ENCODE peak calls at places on chromosomes 16 and 17, in ten cellular contexts. V is IMR-90, U is uterus, N is HepG2, O is HCT116, B is lung, C is fibroblast of lung, S is psoas muscle, F is testis, G is cardiac muscle cell. H is an unnamed sample.
A peak's percentile ranks its signal among the peaks of the same experiment; 100 is the strongest.

GRCh38 chr17:41773190-41773588 is 13.3 kb downstream of the JUP start:
- DNase-seq in S (peak; percentile 86), U (peak; percentile 69), O (peak; percentile 79), B (peak; percentile 63), C (peak; percentile 89), V (peak; percentile 91), F (no peak), G (peak; percentile 65), N (peak; percentile 79), H (peak; percentile 94)

GRCh38 chr17:49572226-49572625 is 3.4 kb upstream of the NXPH3 start:
- DNase-seq in O (no peak), F (no peak), V (no peak), G (no peak), C (no peak), U (no peak), B (no peak), N (no peak), S (peak; percentile 8), H (no peak)

GRCh38 chr17:30218689-30219266 is 16.7 kb downstream of the SLC6A4 start:
- DNase-seq in B (no peak), S (no peak), G (no peak), V (no peak), F (no peak), O (no peak), N (no peak), C (no peak), U (no peak), H (no peak)

GRCh38 chr16:84596161-84596560 is 21.7 kb downstream of the COTL1 start:
- DNase-seq in B (no peak), G (no peak), S (no peak), F (no peak), C (no peak), V (no peak), O (no peak), U (no peak), N (no peak), H (no peak)

GRCh38 chr16:16073884-16074781 is 124.7 kb downstream of the ABCC1 start:
- DNase-seq in G (peak; percentile 90), C (peak; percentile 79), N (peak; percentile 58), O (no peak), S (no peak), V (peak; percentile 90), F (peak; percentile 42), U (no peak), B (peak; percentile 63), H (no peak)

GRCh38 chr17:33115957-33116680 is 124.5 kb downstream of the SPACA3 start:
- DNase-seq in N (no peak), B (no peak), F (no peak), U (no peak), G (peak; percentile 30), C (no peak), V (no peak), S (no peak), O (no peak), H (no peak)

GRCh38 chr16:58176608-58177346 is 21.1 kb downstream of the CSNK2A2 start:
- DNase-seq in U (no peak), O (no peak), S (no peak), F (no peak), V (no peak), B (no peak), C (no peak), G (no peak), N (no peak), H (no peak)

GRCh38 chr17:57906910-57907309 is 48.3 kb downstream of the CUEDC1 start:
- DNase-seq in S (peak; percentile 54), G (peak; percentile 42), B (no peak), V (no peak), F (peak; percentile 56), N (peak; percentile 88), C (no peak), O (no peak), U (no peak), H (no peak)

GRCh38 chr17:45092932-45093430 is 31.9 kb downstream of the NMT1 start:
- DNase-seq in G (no peak), U (peak; percentile 90), V (peak; percentile 99), S (peak; percentile 95), F (peak; percentile 80), N (peak; percentile 82), B (peak; percentile 84), O (peak; percentile 37), C (peak; percentile 99), H (peak; percentile 29)

GRCh38 chr16:11506816-11507305 is 79.9 kb downstream of the LITAF start:
- DNase-seq in U (no peak), B (no peak), N (no peak), F (no peak), V (no peak), S (peak; percentile 32), C (no peak), O (no peak), G (no peak), H (peak; percentile 27)

GRCh38 chr16:24088767-24089166 is 167.4 kb upstream of the CACNG3 start:
- DNase-seq in V (no peak), N (no peak), S (no peak), C (no peak), F (no peak), U (no peak), O (no peak), G (no peak), B (no peak), H (no peak)

GRCh38 chr17:65533855-65534457 is 27.5 kb downstream of the AXIN2 start:
- DNase-seq in U (no peak), N (no peak), O (no peak), G (no peak), B (no peak), F (no peak), V (no peak), S (no peak), C (no peak), H (no peak)

GRCh38 chr17:64032081-64032480 is 11.6 kb upstream of the ICAM2 start:
- DNase-seq in S (no peak), V (peak; percentile 34), B (no peak), F (no peak), C (no peak), G (no peak), N (no peak), O (no peak), U (no peak), H (no peak)

GRCh38 chr16:29891525-29892457 is 7.6 kb downstream of the SEZ6L2 start:
- DNase-seq in B (no peak), F (no peak), N (peak; percentile 95), G (no peak), S (peak; percentile 66), V (no peak), U (no peak), C (no peak), O (no peak), H (no peak)

GRCh38 chr16:88430524-88431446 is 22.3 kb upstream of the ZFPM1 start:
- DNase-seq in G (no peak), U (no peak), N (no peak), O (no peak), S (no peak), B (no peak), F (no peak), V (no peak), C (peak; percentile 22), H (peak; percentile 70)

GRCh38 chr16:21101631-21102420 is 48.8 kb downstream of the DNAH3 start:
- DNase-seq in F (peak; percentile 34), C (peak; percentile 36), N (peak; percentile 43), S (no peak), G (peak; percentile 62), B (no peak), O (peak; percentile 19), V (peak; percentile 20), U (no peak), H (peak; percentile 52)

GRCh38 chr17:67542219-67543114 is 165.4 kb downstream of the PITPNC1 start:
- DNase-seq in G (no peak), F (no peak), N (no peak), V (no peak), B (no peak), U (no peak), C (no peak), S (no peak), O (no peak), H (peak; percentile 60)

GRCh38 chr17:15238064-15238463 is 27.1 kb downstream of the PMP22 start:
- DNase-seq in C (no peak), B (no peak), O (no peak), G (no peak), N (no peak), U (no peak), V (no peak), S (no peak), F (no peak), H (no peak)

GRCh38 chr17:21042434-21043295 is at the start of gene USP22:
- DNase-seq in V (no peak), S (no peak), B (no peak), O (no peak), U (peak; percentile 35), F (no peak), N (no peak), C (no peak), G (peak; percentile 52), H (peak; percentile 96)

GRCh38 chr16:66758086-66758485 is 6.7 kb upstream of the DYNC1LI2 start:
- DNase-seq in S (no peak), F (no peak), N (no peak), U (no peak), O (no peak), C (no peak), G (no peak), V (no peak), B (no peak), H (no peak)
- TF ChIP-seq CTCF in S (no peak), F (no peak), N (no peak), U (no peak), O (no peak), C (no peak), G (no peak), V (no peak), B (no peak), H (no peak)

DNA sequence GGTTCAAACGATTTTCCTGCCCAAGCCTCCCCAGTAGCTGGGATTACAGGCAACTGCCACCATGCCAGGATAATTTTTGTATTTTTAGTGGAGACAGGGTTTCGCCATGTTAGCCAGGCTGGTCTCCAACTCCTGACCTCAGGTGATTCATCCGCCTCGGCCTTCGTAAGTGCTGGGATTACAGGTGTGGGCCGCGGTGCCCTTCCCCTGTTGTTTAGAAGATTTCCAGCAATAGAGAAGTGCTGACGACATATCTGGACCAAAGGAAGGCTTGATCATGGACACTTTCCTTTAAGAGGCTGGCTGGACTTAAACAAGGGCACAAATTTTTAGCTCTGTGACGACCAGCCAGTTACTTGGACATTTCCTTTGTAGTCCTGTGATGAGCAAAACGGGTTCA is 1.3 kb upstream of the MT1M start:
- DNase-seq in C (no peak), F (no peak), G (no peak), O (no peak), V (no peak), S (no peak), B (no peak), N (no peak), U (no peak), H (no peak)
- H3K4me3 ChIP-seq in C (no peak overlapping the region), F (no peak overlapping the region), G (no peak overlapping the region), O (no peak overlapping the region), V (no peak overlapping the region), S (no peak overlapping the region), B (no peak overlapping the region), N (no peak overlapping the region), U (no peak overlapping the region), H (no peak overlapping the region)

GRCh38 chr17:59056857-59057256 is 49.8 kb downstream of the TRIM37 start:
- DNase-seq in S (no peak), B (no peak), U (no peak), N (no peak), O (no peak), V (no peak), F (no peak), G (no peak), C (no peak), H (no peak)
- H3K36me3 ChIP-seq in S (peaks cover 94% of the 10 kb centered on the region), B (peaks cover 12% of the 10 kb centered on the region), U (no peaks in the 10 kb centered on the region), N (peaks cover 10% of the 10 kb centered on the region), O (peaks cover 23% of the 10 kb centered on the region), V (peaks cover 16% of the 10 kb centered on the region), F (no peaks in the 10 kb centered on the region), G (peaks cover 23% of the 10 kb centered on the region), C (no peaks in the 10 kb centered on the region), H (no peaks in the 10 kb centered on the region)

GRCh38 chr17:39069114-39069756 is 82.2 kb downstream of the PLXDC1 start:
- DNase-seq in V (peak; percentile 54), G (peak; percentile 64), S (no peak), O (no peak), N (peak; percentile 46), U (no peak), B (no peak), F (peak; percentile 37), C (peak; percentile 64), H (no peak)
- TF ChIP-seq CTCF in V (peak; percentile 82), G (peak; percentile 76), S (peak; percentile 44), O (peak; percentile 55), N (peak; percentile 77), U (peak; percentile 24), B (peak; percentile 37), F (peak; percentile 59), C (peak; percentile 81), H (peak; percentile 69)